ENCODE peak calls at places on chromosomes 4 and X, in six cellular contexts. H, W, X, I, O and A are unnamed samples.

GRCh38 chr4:57080781-57081650 is 29.2 kb downstream of the IGFBP7 start:
- DNase-seq in H (peak; percentile 97), W (no peak), X (no peak), I (no peak), O (no peak), A (peak; percentile 99)

GRCh38 chr4:1246901-1247810 is 1.8 kb downstream of the CTBP1 start:
- DNase-seq in H (no peak), W (no peak), X (peak; percentile 41), I (no peak), O (no peak), A (no peak)

GRCh38 chrX:118745570-118745969 is 18.2 kb downstream of the IL13RA1 start:
- DNase-seq in H (no peak), W (no peak), X (no peak), I (no peak), O (no peak), A (no peak)

GRCh38 chr4:41799126-41799525 is 50.6 kb upstream of the PHOX2B start:
- DNase-seq in H (no peak), W (no peak), X (no peak), I (no peak), O (no peak), A (no peak)

GRCh38 chrX:136130931-136131843 is 16.1 kb upstream of the FHL1 start:
- DNase-seq in H (peak; percentile 82), W (no peak), X (no peak), I (peak; percentile 62), O (no peak), A (peak; percentile 30)

GRCh38 chrX:132612990-132613564 is 124.2 kb upstream of the MBNL3 start:
- DNase-seq in H (no peak), W (no peak), X (peak; percentile 54), I (no peak), O (peak; percentile 2), A (no peak)

GRCh38 chr4:20195071-20195885 is 56.4 kb upstream of the SLIT2 start:
- DNase-seq in H (no peak), W (no peak), X (no peak), I (no peak), O (no peak), A (no peak)

GRCh38 chr4:94766856-94767255 is 9.1 kb downstream of the BMPR1B start:
- DNase-seq in H (peak; percentile 43), W (no peak), X (no peak), I (no peak), O (no peak), A (no peak)

GRCh38 chr4:123559955-123560669 is 163.5 kb downstream of the SPRY1 start:
- DNase-seq in H (no peak), W (no peak), X (no peak), I (no peak), O (no peak), A (no peak)

GRCh38 chrX:95675794-95676193 is 1008.8 kb upstream of the DIAPH2 start:
- DNase-seq in H (no peak), W (no peak), X (no peak), I (no peak), O (no peak), A (no peak)

GRCh38 chr4:38154251-38154650 is 194.1 kb downstream of the PTTG2 start:
- DNase-seq in H (no peak), W (no peak), X (no peak), I (no peak), O (no peak), A (no peak)

GRCh38 chr4:152996101-152996500 is 60.0 kb downstream of the FHDC1 start:
- DNase-seq in H (no peak), W (no peak), X (no peak), I (no peak), O (no peak), A (no peak)

GRCh38 chrX:22323541-22323940 is 50.8 kb downstream of the CBLL2 start:
- DNase-seq in H (peak; percentile 5), W (no peak), X (no peak), I (peak; percentile 11), O (no peak), A (no peak)

GRCh38 chr4:183887351-183887750 is 17.8 kb upstream of the STOX2 start:
- DNase-seq in H (no peak), W (no peak), X (no peak), I (no peak), O (no peak), A (no peak)